ENCODE peak calls at places on chromosomes 1 and 21, in seven cellular contexts. I is adrenal gland, Y is endodermal cell, O is OCI-LY7, G is SK-N-SH, F is AG10803, Q is hepatocyte. H is an unnamed sample.

GRCh38 chr1:162674018-162674608 is 41.8 kb downstream of the DDR2 start:
- DNase-seq in I (no peak), F (no peak), O (no peak), G (no peak), Y (no peak), Q (no peak), H (peak; percentile 34)

GRCh38 chr1:171403396-171403795 is 81.9 kb upstream of the PRRC2C start:
- DNase-seq in Q (no peak), F (peak; percentile 39), I (no peak), O (no peak), G (no peak), Y (peak; percentile 64), H (peak; percentile 12)

GRCh38 chr1:65278344-65279091 is 30.8 kb upstream of the DNAJC6 start:
- DNase-seq in I (no peak), F (peak; percentile 46), G (peak; percentile 28), Y (peak; percentile 68), O (no peak), Q (no peak), H (no peak)

GRCh38 chr1:47013239-47013638 is 10.2 kb upstream of the CYP4X1 start:
- DNase-seq in Q (no peak), F (no peak), O (no peak), I (no peak), G (no peak), Y (no peak), H (no peak)

GRCh38 chr1:112524251-112524650 is 15.5 kb downstream of the WNT2B start:
- DNase-seq in F (peak; percentile 67), I (no peak), O (no peak), Y (peak; percentile 97), Q (peak; percentile 17), G (no peak), H (peak; percentile 41)

GRCh38 chr1:38083541-38083940 is 36.9 kb upstream of the POU3F1 start:
- DNase-seq in O (no peak), Q (no peak), I (no peak), F (no peak), Y (no peak), G (no peak), H (no peak)

GRCh38 chr1:199867601-199868000 is 159.9 kb upstream of the NR5A2 start:
- DNase-seq in I (no peak), Q (no peak), O (no peak), Y (peak; percentile 51), G (no peak), F (no peak), H (no peak)

GRCh38 chr1:155003227-155003765 is 694 bp downstream of the ZBTB7B start:
- DNase-seq in F (no peak), I (no peak), O (peak; percentile 43), Y (peak; percentile 81), Q (peak; percentile 63), G (peak; percentile 65), H (no peak)

GRCh38 chr1:115099693-115100050 is 10.4 kb upstream of the TSPAN2 start:
- DNase-seq in G (no peak), I (no peak), F (peak; percentile 52), Q (no peak), Y (no peak), O (no peak), H (peak; percentile 68)

GRCh38 chr1:3432306-3432705 is 22.2 kb upstream of the ARHGEF16 start:
- DNase-seq in F (no peak), G (no peak), Y (no peak), Q (no peak), O (no peak), I (no peak), H (no peak)

GRCh38 chr1:235075121-235075954 is 53.3 kb downstream of the TOMM20 start:
- DNase-seq in Q (peak; percentile 49), G (no peak), F (peak; percentile 92), Y (no peak), I (peak; percentile 79), O (peak; percentile 57), H (peak; percentile 94)

GRCh38 chr1:109824349-109825115 is 60.8 kb upstream of the EPS8L3 start:
- DNase-seq in Y (peak; percentile 31), Q (no peak), G (no peak), I (peak; percentile 41), F (no peak), O (no peak), H (no peak)

GRCh38 chr1:193190096-193190744 is 3.8 kb upstream of the B3GALT2 start:
- DNase-seq in G (no peak), F (peak; percentile 56), Y (no peak), O (no peak), I (no peak), Q (peak; percentile 19), H (peak; percentile 38)
- TF ChIP-seq CTCF in G (peak; percentile 41), F (peak; percentile 61), Y (peak; percentile 38), O (no peak), I (peak; percentile 50), Q (peak; percentile 57), H (peak; percentile 61)

GRCh38 chr1:117673405-117673804 is 67.6 kb downstream of the TENT5C start:
- DNase-seq in G (no peak), F (peak; percentile 70), I (no peak), Q (peak; percentile 30), O (no peak), Y (no peak), H (peak; percentile 81)

GRCh38 chr1:117672756-117673155 is 66.9 kb downstream of the TENT5C start:
- DNase-seq in O (no peak), F (no peak), G (no peak), Y (no peak), I (no peak), Q (no peak), H (no peak)

GRCh38 chr1:117670996-117671780 is 65.3 kb downstream of the TENT5C start:
- DNase-seq in Q (no peak), G (no peak), I (no peak), F (no peak), Y (peak; percentile 32), O (no peak), H (no peak)

GRCh38 chr1:117669572-117669971 is 63.7 kb downstream of the TENT5C start:
- DNase-seq in Q (no peak), G (no peak), F (no peak), I (no peak), O (no peak), Y (no peak), H (no peak)

GRCh38 chr1:117671781-117672501 is 66.1 kb downstream of the TENT5C start:
- DNase-seq in Y (peak; percentile 84), Q (peak; percentile 59), O (no peak), I (peak; percentile 79), F (peak; percentile 36), G (no peak), H (no peak)
- TF ChIP-seq CTCF in Y (peak; percentile 69), Q (peak; percentile 37), O (no peak), I (no peak), F (peak; percentile 17), G (no peak), H (peak; percentile 35)

GRCh38 chr1:222127096-222127495 is 385.2 kb upstream of the DUSP10 start:
- DNase-seq in O (no peak), Y (no peak), I (no peak), F (no peak), Q (no peak), G (no peak), H (no peak)

GRCh38 chr1:222127526-222128152 is 385.8 kb upstream of the DUSP10 start:
- DNase-seq in G (no peak), F (no peak), Y (no peak), O (no peak), I (no peak), Q (no peak), H (no peak)

GRCh38 chr1:222129041-222129440 is 387.2 kb upstream of the DUSP10 start:
- DNase-seq in Q (no peak), G (no peak), I (no peak), O (no peak), F (no peak), Y (no peak), H (no peak)

GRCh38 chr1:222126052-222126451 is 384.2 kb upstream of the DUSP10 start:
- DNase-seq in O (no peak), Q (peak; percentile 30), F (no peak), G (no peak), I (no peak), Y (no peak), H (no peak)

DNA sequence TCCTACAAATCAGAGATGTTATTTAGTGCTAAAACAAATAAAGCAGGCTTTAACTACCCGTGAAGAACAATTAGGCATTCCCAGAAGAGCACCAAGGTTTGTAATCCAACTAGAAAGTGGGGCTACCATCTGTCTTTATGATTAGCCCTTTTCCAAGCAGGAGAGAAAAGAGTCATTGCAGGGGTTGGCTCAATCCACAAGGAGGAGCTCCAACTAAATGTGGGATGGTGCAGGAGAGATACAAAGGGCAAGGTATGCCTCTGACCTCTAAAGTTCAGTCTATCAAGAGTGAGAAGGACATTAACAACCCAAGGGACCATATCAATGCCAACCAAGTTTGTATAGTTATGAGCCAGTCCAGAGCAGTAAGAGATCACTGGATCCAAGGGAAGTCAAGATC is 382.7 kb upstream of the DUSP10 start:
- DNase-seq in Q (no peak), G (no peak), Y (peak; percentile 74), O (no peak), I (no peak), F (no peak), H (no peak)
- TF ChIP-seq CTCF in Q (peak; percentile 20), G (peak; percentile 33), Y (peak; percentile 86), O (peak; percentile 15), I (peak; percentile 43), F (peak; percentile 32), H (peak; percentile 68)

GRCh38 chr1:54336121-54336520 is 70.1 kb downstream of the SSBP3 start:
- DNase-seq in F (no peak), O (no peak), I (no peak), G (no peak), Y (no peak), Q (no peak), H (no peak)
- TF ChIP-seq CTCF in F (no peak), O (no peak), I (no peak), G (no peak), Y (no peak), Q (no peak), H (no peak)

GRCh38 chr21:31707499-31707898 is 24.4 kb downstream of the SCAF4 start:
- DNase-seq in F (no peak), I (no peak), G (no peak), O (no peak), Y (no peak), Q (no peak), H (no peak)

GRCh38 chr21:31711326-31711725 is 20.6 kb downstream of the SCAF4 start:
- DNase-seq in Y (no peak), I (no peak), F (no peak), G (no peak), O (no peak), Q (no peak), H (no peak)

GRCh38 chr21:31710586-31710985 is 21.3 kb downstream of the SCAF4 start:
- DNase-seq in Y (no peak), F (peak; percentile 91), I (no peak), G (no peak), O (no peak), Q (no peak), H (peak; percentile 71)

GRCh38 chr21:31711745-31712144 is 20.2 kb downstream of the SCAF4 start:
- DNase-seq in G (no peak), F (no peak), Q (no peak), I (no peak), Y (no peak), O (no peak), H (no peak)

DNA sequence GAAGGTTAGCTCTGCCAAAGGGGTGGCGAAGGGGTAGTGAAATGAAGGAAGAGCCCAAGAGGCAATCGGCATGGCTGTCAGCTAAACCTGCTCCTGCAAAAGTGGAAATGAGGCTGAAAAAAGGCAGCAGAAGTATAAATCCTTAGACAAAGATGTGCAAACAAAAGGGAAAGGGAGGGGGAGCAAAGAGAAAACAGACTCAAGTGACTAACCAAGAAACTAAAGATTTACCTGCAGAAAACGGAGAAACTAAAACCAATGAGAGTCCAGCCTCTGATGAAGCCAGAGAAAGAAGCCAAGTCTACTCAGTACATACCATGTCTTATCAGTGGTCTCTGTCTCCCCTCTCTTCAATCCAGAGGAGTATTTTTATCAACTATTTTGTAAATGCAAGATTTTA is 25.4 kb downstream of the SCAF4 start:
- DNase-seq in O (no peak), F (no peak), I (no peak), G (no peak), Q (no peak), Y (no peak), H (no peak)
- TF ChIP-seq CTCF in O (no peak), F (no peak), I (no peak), G (no peak), Q (no peak), Y (no peak), H (no peak)